ENCODE peak calls at places on chromosomes 4 and X, in seven cellular contexts. E is stimulated activated CD8-positive, alpha-beta memory T cell treated with anti-CD3 and anti-CD28 coated beads, Interleukin-2, amount 100 ng/mL, for 1 hour; N is HEK293T; L is GM12865; B is iPS DF 19.7; F is NCI-H2029; D is RWPE1. Y is an unnamed sample.

GRCh38 chr4:78057600-78058560 is 757 bp downstream of the FRAS1 start:
- DNase-seq in E (no peak), N (peak; percentile 30), L (peak; percentile 22), B (no peak), F (peak; percentile 10), D (peak; percentile 24), Y (no peak)

GRCh38 chr4:129328176-129328575 is 232.2 kb downstream of the C4orf33 start:
- DNase-seq in E (no peak), N (no peak), L (no peak), B (no peak), F (no peak), D (peak; percentile 30), Y (no peak)

GRCh38 chrX:49876750-49877149 is 2.5 kb upstream of the USP27X start:
- DNase-seq in E (no peak), N (peak; percentile 36), L (peak; percentile 46), B (no peak), F (peak; percentile 15), D (peak; percentile 26), Y (no peak)

GRCh38 chr4:183823394-183823793 is 81.7 kb upstream of the STOX2 start:
- DNase-seq in E (no peak), N (no peak), L (no peak), B (no peak), F (no peak), D (peak; percentile 65), Y (no peak)

GRCh38 chr4:131644619-131645018 is 1504.5 kb upstream of the PCDH10 start:
- DNase-seq in E (no peak), N (peak; percentile 32), L (peak; percentile 7), B (peak; percentile 33), F (no peak), D (peak; percentile 25), Y (peak; percentile 48)

GRCh38 chr4:175413561-175413960 is 398.5 kb downstream of the GPM6A start:
- DNase-seq in E (no peak), N (no peak), L (no peak), B (no peak), F (no peak), D (no peak), Y (no peak)

GRCh38 chr4:1205641-1206298 is 33.4 kb upstream of the SPON2 start:
- DNase-seq in E (no peak), N (no peak), L (no peak), B (no peak), F (no peak), D (no peak), Y (no peak)

GRCh38 chr4:174214102-174214878 is 69.2 kb downstream of the FBXO8 start:
- DNase-seq in E (no peak), N (no peak), L (no peak), B (no peak), F (no peak), D (peak; percentile 41), Y (no peak)

GRCh38 chr4:185999207-185999606 is 69.7 kb upstream of the TLR3 start:
- DNase-seq in E (no peak), N (no peak), L (no peak), B (no peak), F (no peak), D (no peak), Y (no peak)

GRCh38 chr4:8296491-8296890 is 26.9 kb downstream of the HTRA3 start:
- DNase-seq in E (no peak), N (no peak), L (no peak), B (no peak), F (no peak), D (no peak), Y (no peak)

GRCh38 chr4:26474551-26474950 is 15.7 kb downstream of the CCKAR start:
- DNase-seq in E (no peak), N (no peak), L (no peak), B (no peak), F (no peak), D (no peak), Y (no peak)

GRCh38 chr4:80492761-80493160 is 157.2 kb downstream of the CFAP299 start:
- DNase-seq in E (peak; percentile 25), N (no peak), L (peak; percentile 7), B (no peak), F (peak; percentile 45), D (no peak), Y (no peak)

GRCh38 chr4:7366180-7366957 is 68.4 kb downstream of the PSAPL1 start:
- DNase-seq in E (no peak), N (no peak), L (no peak), B (no peak), F (peak; percentile 81), D (no peak), Y (no peak)

GRCh38 chrX:117327306-117327705 is 789.3 kb downstream of the KLHL13 start:
- DNase-seq in E (no peak), N (no peak), L (no peak), B (peak; percentile 52), F (no peak), D (no peak), Y (peak; percentile 20)

GRCh38 chr4:37584087-37584486 is 102.1 kb downstream of the RELL1 start:
- DNase-seq in E (no peak), N (no peak), L (no peak), B (no peak), F (no peak), D (no peak), Y (no peak)

GRCh38 chr4:147793569-147793968 is 61.7 kb downstream of the ARHGAP10 start:
- DNase-seq in E (no peak), N (no peak), L (no peak), B (no peak), F (no peak), D (peak; percentile 38), Y (no peak)

GRCh38 chrX:7294483-7294882 is 146.5 kb upstream of the PUDP start:
- DNase-seq in E (no peak), N (no peak), L (no peak), B (no peak), F (no peak), D (no peak), Y (no peak)

GRCh38 chrX:149010899-149011224 is 494.2 kb downstream of the IDS start:
- DNase-seq in E (no peak), N (no peak), L (no peak), B (no peak), F (no peak), D (no peak), Y (no peak)

GRCh38 chr4:105714932-105715331 is 6.3 kb downstream of the GSTCD start:
- DNase-seq in E (no peak), N (no peak), L (no peak), B (no peak), F (no peak), D (no peak), Y (no peak)

GRCh38 chrX:131650637-131651410 is 107.0 kb downstream of the OR13H1 start:
- DNase-seq in E (no peak), N (no peak), L (no peak), B (no peak), F (no peak), D (peak; percentile 6), Y (no peak)

GRCh38 chr4:145511913-145512522 is 30.4 kb downstream of the SMAD1 start:
- DNase-seq in E (no peak), N (no peak), L (no peak), B (no peak), F (no peak), D (peak; percentile 12), Y (no peak)

GRCh38 chr4:183828839-183829238 is 76.3 kb upstream of the STOX2 start:
- DNase-seq in E (no peak), N (no peak), L (no peak), B (no peak), F (no peak), D (no peak), Y (no peak)